ENCODE peak calls at places on chromosomes 5 and 9, in six cellular contexts. N is CD8-positive, alpha-beta T cell; A is upper lobe of right lung; O is GM23248; K is WERI-Rb-1; I is HepG2. Y is an unnamed sample.

GRCh38 chr5:113233606-113234005 is 201.2 kb downstream of the TSSK1B start:
- DNase-seq in A (no peak), O (no peak), N (no peak), K (peak), I (no peak), Y (no peak)

GRCh38 chr5:108639356-108639755 is 108.3 kb upstream of the FER start:
- DNase-seq in K (no peak), O (no peak), N (no peak), I (no peak), A (no peak), Y (no peak)

GRCh38 chr5:31640024-31640423 is 1.1 kb downstream of the PDZD2 start:
- DNase-seq in O (no peak), N (no peak), I (no peak), K (no peak), A (no peak), Y (no peak)

GRCh38 chr9:126301985-126302603 is 24.5 kb upstream of the MVB12B start:
- DNase-seq in K (peak), O (peak), I (peak), N (peak), A (no peak), Y (peak)

GRCh38 chr5:149073217-149073616 is 10.4 kb upstream of the SH3TC2 start:
- DNase-seq in O (peak), A (no peak), N (no peak), I (no peak), K (no peak), Y (no peak)

GRCh38 chr9:97376902-97377301 is 35.0 kb upstream of the TDRD7 start:
- DNase-seq in K (no peak), A (no peak), I (no peak), N (no peak), O (no peak), Y (no peak)

GRCh38 chr5:122154910-122155309 is 25.6 kb downstream of the ZNF474 start:
- DNase-seq in I (no peak), A (no peak), K (no peak), O (peak), N (no peak), Y (no peak)

GRCh38 chr5:180178516-180179398 is 30.3 kb downstream of the RASGEF1C start:
- DNase-seq in I (no peak), N (no peak), K (no peak), O (no peak), A (peak), Y (no peak)

GRCh38 chr9:114330636-114331035 is 967 bp downstream of the ORM2 start:
- DNase-seq in A (no peak), K (no peak), O (no peak), I (no peak), N (no peak), Y (no peak)

GRCh38 chr5:32810812-32811211 is 99.7 kb downstream of the NPR3 start:
- DNase-seq in A (no peak), I (no peak), N (no peak), K (no peak), O (peak), Y (no peak)

GRCh38 chr5:159581502-159582249 is 251.4 kb upstream of the IL12B start:
- DNase-seq in K (no peak), N (no peak), I (no peak), O (peak), A (no peak), Y (no peak)

GRCh38 chr9:69223605-69224004 is 49.5 kb downstream of the TJP2 start:
- DNase-seq in N (no peak), O (peak), I (peak), K (peak), A (no peak), Y (no peak)

GRCh38 chr9:77092536-77092935 is 73.1 kb downstream of the FOXB2 start:
- DNase-seq in N (no peak), O (peak), I (no peak), A (no peak), K (no peak), Y (no peak)

DNA sequence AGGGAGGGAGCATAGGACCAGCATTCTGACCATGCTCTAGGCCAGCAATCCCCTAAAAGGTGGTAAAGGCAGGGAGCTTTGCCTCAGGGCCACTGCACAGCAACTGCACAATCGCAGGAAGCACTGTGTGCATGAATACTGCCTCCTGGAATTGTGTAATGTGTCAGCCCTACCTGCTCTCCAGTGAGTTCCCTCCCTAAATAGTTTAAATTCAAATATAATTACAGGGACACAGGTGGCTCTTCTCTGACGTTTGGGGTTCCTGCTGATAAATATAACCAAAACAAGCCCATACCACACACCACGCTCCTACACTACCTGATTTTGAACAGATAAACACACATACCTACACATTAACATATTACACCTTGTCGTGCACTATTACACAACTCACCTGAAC is 9.0 kb downstream of the BAG1 start:
- DNase-seq in O (no peak), N (no peak), K (no peak), I (no peak), A (no peak), Y (no peak)
- H3K4me3 ChIP-seq in O (no peak), N (no peak), K (no peak), I (no peak), A (no peak), Y (no peak)

GRCh38 chr9:134708672-134709038 is 67.1 kb downstream of the COL5A1 start:
- DNase-seq in O (no peak), N (no peak), I (no peak), K (peak), A (no peak), Y (no peak)

GRCh38 chr9:134709512-134710270 is 68.1 kb downstream of the COL5A1 start:
- DNase-seq in O (peak), I (no peak), K (no peak), A (no peak), N (no peak), Y (no peak)

GRCh38 chr9:134706522-134706921 is 64.9 kb downstream of the COL5A1 start:
- DNase-seq in A (no peak), K (no peak), I (no peak), O (peak), N (no peak), Y (no peak)

GRCh38 chr9:134707031-134707680 is 65.6 kb downstream of the COL5A1 start:
- DNase-seq in O (peak), I (peak), K (peak), N (no peak), A (no peak), Y (no peak)

DNA sequence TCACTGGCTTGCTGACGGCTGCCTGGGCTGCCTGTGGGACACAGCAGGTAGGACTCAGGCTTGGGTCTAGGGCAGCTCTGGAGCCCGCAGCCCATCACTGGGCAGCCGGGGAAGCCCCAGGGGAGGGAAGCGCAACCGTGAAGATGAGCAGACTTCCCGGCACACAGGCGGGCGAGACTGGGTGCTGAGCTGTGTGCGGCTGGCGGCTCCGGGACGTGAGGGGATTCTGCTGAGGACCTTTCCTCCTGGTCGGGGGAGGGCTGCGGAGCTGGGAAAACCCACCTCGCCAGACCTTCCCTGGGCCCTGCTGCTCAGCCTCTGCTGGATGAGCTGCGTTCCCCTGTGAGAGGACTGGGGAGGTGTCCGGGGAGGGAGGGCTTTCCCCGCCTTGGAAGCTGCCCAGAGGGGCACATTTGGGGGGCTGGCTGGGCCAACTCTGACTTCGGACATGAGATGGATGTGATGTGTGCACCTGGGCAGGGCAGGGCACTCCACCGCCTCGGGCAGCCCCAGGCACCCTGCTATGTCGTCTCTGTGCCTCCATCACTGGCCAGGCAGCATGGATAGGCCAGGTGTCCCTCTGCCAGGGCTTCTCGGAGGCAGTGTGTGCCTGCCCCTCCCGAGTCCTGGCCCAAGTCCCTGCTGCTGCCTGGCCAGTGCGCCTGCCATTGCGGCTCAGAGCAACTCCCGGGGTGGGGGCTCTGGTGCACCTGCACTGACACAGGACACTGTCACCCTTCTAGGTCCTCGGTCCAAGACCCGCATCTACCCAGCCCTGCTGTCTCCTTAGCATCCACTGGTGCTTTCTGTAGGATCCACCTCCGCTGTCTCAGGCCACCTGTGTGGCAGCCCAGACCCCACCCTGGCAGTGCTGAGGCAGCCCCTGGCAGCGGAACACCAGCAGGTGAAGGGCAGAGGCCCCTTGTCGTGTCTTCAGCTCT is 66.4 kb downstream of the COL5A1 start:
- DNase-seq in N (no peak), K (no peak), O (no peak), A (no peak), I (no peak), Y (no peak)
- H3K27ac ChIP-seq in N (no peak), K (peak), O (peak), A (peak), I (no peak), Y (no peak)

GRCh38 chr5:142446960-142447279 is 122.1 kb upstream of the SPRY4 start:
- DNase-seq in N (no peak), I (no peak), A (no peak), K (no peak), O (no peak), Y (no peak)

GRCh38 chr5:142447887-142448286 is 123.1 kb upstream of the SPRY4 start:
- DNase-seq in O (no peak), I (no peak), K (no peak), A (no peak), N (no peak), Y (no peak)

GRCh38 chr5:142445266-142445665 is 120.4 kb upstream of the SPRY4 start:
- DNase-seq in A (no peak), N (no peak), O (peak), I (no peak), K (no peak), Y (no peak)

GRCh38 chr5:142450419-142450818 is 125.6 kb upstream of the SPRY4 start:
- DNase-seq in K (no peak), N (no peak), A (no peak), O (no peak), I (no peak), Y (no peak)

DNA sequence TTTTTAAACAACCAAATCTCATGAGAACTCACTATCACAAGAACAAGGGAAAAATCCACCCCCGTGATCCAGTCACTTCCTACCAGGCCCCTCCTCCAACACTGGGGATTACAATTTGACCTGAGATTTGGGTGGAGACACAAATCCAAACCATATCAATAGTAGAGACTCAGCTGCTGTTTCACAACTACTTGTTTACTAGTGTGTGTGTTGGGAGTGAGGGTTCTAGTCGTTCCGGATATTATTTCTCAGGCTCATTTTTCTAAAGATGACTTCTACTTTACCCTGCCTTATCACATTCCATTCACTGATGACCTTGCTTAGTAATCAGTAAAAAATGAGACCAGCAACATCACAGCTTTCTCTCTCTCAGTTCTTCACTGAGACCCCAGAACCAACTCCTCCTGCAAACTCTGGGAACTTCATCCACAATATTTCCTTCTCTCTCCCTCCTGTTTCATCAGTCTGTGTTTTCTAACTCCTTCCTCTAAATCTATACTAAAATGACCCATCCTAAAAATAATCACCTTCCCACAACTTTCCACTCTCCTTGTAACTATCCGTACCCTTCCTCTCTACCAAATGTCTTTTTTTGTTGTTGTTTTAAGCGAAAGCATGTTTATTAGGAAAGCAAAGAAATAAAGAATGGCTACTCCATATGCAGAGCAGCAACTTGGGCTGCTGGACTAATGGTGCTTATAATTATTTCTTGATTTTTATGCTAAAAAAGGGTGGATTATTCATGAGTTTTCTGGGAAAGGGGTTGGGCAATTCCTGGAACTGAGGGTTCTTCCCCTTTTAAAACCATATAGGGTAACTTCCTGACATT is 121.5 kb upstream of the SPRY4 start:
- DNase-seq in A (no peak), K (no peak), N (no peak), O (peak), I (peak), Y (no peak)
- H3K4me3 ChIP-seq in A (no peak), K (no peak), N (no peak), O (peak), I (no peak), Y (no peak)

GRCh38 chr9:18238752-18239151 is 235.2 kb upstream of the ADAMTSL1 start:
- DNase-seq in K (no peak), O (peak), A (no peak), I (no peak), N (no peak), Y (no peak)
- H3K27ac ChIP-seq in K (no peak), O (peak), A (no peak), I (no peak), N (no peak), Y (no peak)

DNA sequence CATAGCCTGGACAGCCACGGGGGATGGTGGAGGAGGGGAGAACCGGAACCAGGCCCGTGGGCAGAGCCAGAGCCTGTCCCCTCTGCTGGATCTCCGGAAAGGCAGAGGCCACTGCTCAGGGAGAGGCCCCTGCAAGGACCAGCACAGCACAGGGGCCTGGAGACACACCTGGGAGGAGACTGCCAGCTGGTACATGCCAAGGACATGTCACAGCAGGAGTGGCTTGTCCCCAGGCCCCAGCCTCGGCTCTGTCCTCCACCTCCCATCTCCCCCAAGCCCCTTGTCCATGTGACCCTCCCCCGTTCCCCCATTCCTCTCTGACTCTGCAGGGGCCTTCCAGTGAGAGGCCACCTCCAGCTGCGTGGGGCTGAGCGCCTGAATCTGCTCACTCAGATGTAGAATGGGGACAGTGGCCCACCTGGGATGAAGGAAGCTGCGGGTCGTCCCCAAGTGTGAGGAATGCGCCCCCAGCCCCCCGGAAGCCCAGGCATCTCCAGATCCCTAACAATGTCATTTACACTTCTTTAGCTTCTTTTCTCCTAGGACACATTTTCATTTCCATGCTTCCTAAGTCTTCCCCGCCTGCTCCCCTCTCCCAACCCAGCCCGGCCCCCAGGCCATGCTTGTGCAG is 349.6 kb upstream of the IRX2 start:
- DNase-seq in K (no peak), A (no peak), I (no peak), O (no peak), N (no peak), Y (no peak)
- H3K4me3 ChIP-seq in K (no peak), A (no peak), I (no peak), O (no peak), N (no peak), Y (no peak)

DNA sequence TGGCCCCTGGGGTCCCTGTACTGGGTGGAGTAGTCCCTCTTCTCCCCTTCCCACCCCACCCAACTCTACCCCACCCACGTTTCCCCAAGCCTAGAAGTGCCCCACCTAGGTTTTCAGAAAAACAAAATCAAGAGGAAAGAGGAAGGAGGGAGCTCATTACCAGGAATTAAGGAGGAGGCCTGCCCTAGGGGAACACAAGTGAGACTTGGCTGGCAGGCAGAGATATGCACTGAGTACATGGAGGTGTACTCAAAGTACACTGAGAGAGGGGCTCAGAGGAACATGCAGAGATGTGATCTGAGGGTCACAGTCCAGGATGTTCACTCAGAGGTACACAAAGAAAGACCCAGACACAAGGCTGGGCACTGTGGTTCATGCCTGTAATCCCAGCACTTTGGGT is 10.2 kb downstream of the AQP3 start:
- DNase-seq in N (no peak), K (no peak), A (no peak), I (no peak), O (no peak), Y (no peak)
- H3K27ac ChIP-seq in N (no peak), K (peak), A (no peak), I (no peak), O (no peak), Y (no peak)

Y was measured in CD4-positive, alpha-beta memory T cell.